ENCODE peak calls at places on chromosomes 7 and 10, in seven cellular contexts. Y is T-helper 9 cell, U is hepatic stellate cell, X is Caco-2, Q is NCI-H748 treated with DMSO at 0.1 percent for 48 hours, V is astrocyte of the spinal cord, J is C1 segment of cervical spinal cord. H is an unnamed sample.

GRCh38 chr10:80188713-80189112 is 16.6 kb downstream of the ANXA11 start:
- DNase-seq in J (no peak), X (no peak), V (no peak), Q (no peak), U (no peak), Y (no peak), H (no peak)

GRCh38 chr7:84092207-84092606 is 102.4 kb downstream of the SEMA3A start:
- DNase-seq in X (no peak), Q (no peak), V (no peak), Y (no peak), U (no peak), J (no peak), H (no peak)

GRCh38 chr7:157975401-157976372 is 611.9 kb downstream of the PTPRN2 start:
- DNase-seq in Q (no peak), Y (no peak), V (no peak), U (no peak), J (no peak), X (no peak), H (no peak)

GRCh38 chr10:104472957-104473745 is 119.5 kb downstream of the CFAP58 start:
- DNase-seq in U (no peak), J (no peak), Q (no peak), X (no peak), Y (no peak), V (no peak), H (no peak)

GRCh38 chr7:105932835-105933477 is 30.1 kb upstream of the CDHR3 start:
- DNase-seq in V (peak; percentile 77), Y (no peak), Q (no peak), X (no peak), U (peak; percentile 50), J (no peak), H (no peak)

GRCh38 chr7:66748791-66749190 is 8.3 kb downstream of the RABGEF1 start:
- DNase-seq in X (no peak), V (no peak), U (no peak), Y (no peak), Q (no peak), J (no peak), H (no peak)

GRCh38 chr10:131499566-131499965 is 188.0 kb upstream of the TCERG1L start:
- DNase-seq in X (no peak), V (no peak), Y (no peak), Q (no peak), J (no peak), U (no peak), H (no peak)

GRCh38 chr10:70791390-70792039 is 6.3 kb upstream of the TBATA start:
- DNase-seq in U (no peak), J (no peak), X (no peak), V (no peak), Y (no peak), Q (no peak), H (no peak)

GRCh38 chr10:43872644-43873043 is 224.0 kb upstream of the ZNF32 start:
- DNase-seq in Y (no peak), Q (no peak), J (no peak), V (no peak), X (no peak), U (no peak), H (no peak)

GRCh38 chr10:51176976-51177690 is 102.8 kb downstream of the PRKG1 start:
- DNase-seq in U (peak; percentile 42), Y (no peak), V (peak; percentile 6), J (no peak), Q (no peak), X (no peak), H (no peak)

GRCh38 chr7:32115831-32116230 is 45.6 kb upstream of the PDE1C start:
- DNase-seq in J (no peak), Y (no peak), V (peak; percentile 57), Q (no peak), U (peak; percentile 14), X (no peak), H (no peak)

GRCh38 chr7:7452652-7453051 is 83.0 kb downstream of the COL28A1 start:
- DNase-seq in U (no peak), J (no peak), Q (no peak), Y (no peak), V (no peak), X (no peak), H (no peak)

GRCh38 chr7:141150465-141150864 is 76.6 kb downstream of the TMEM178B start:
- DNase-seq in Y (no peak), J (no peak), X (no peak), Q (no peak), V (no peak), U (no peak), H (no peak)

GRCh38 chr7:76231071-76231470 is 29.4 kb downstream of the SRRM3 start:
- DNase-seq in J (no peak), Q (no peak), X (no peak), Y (no peak), V (no peak), U (no peak), H (no peak)

GRCh38 chr7:82087099-82087498 is 317.3 kb upstream of the HGF start:
- DNase-seq in U (no peak), J (no peak), V (no peak), Q (no peak), X (no peak), Y (no peak), H (no peak)

GRCh38 chr10:4686644-4686996 is 139.4 kb upstream of the AKR1E2 start:
- DNase-seq in Q (no peak), J (no peak), U (no peak), X (no peak), V (peak; percentile 91), Y (no peak), H (no peak)

GRCh38 chr7:111763221-111763791 is 201.0 kb upstream of the IMMP2L start:
- DNase-seq in Y (no peak), J (no peak), U (peak; percentile 43), X (no peak), Q (peak; percentile 67), V (peak; percentile 75), H (peak; percentile 29)

H was measured in DMS153.